ENCODE peak calls at places on chromosome 14, in five cellular contexts. One of them, this sample, is unnamed.

GRCh38 chr14:79548836-79549235 is 662.5 kb downstream of the DIO2 start:
- DNase-seq in SK-N-SH: no peak
- DNase-seq in neural progenitor cell: no peak
- DNase-seq in GM23248: no peak
- DNase-seq in HCT116: no peak
- DNase-seq in this sample: no peak

GRCh38 chr14:73211251-73211650 is 26.1 kb upstream of the PAPLN start:
- DNase-seq in neural progenitor cell: no peak
- DNase-seq in SK-N-SH: no peak
- DNase-seq in HCT116: no peak
- DNase-seq in GM23248: no peak
- DNase-seq in this sample: no peak

GRCh38 chr14:103243764-103244737 is 90.0 kb upstream of the EIF5 start:
- DNase-seq in GM23248: no peak
- DNase-seq in neural progenitor cell: no peak
- DNase-seq in SK-N-SH: no peak
- DNase-seq in HCT116: no peak
- DNase-seq in this sample: no peak

GRCh38 chr14:98103705-98104104 is 1168.3 kb downstream of the BCL11B start:
- DNase-seq in GM23248: no peak
- DNase-seq in SK-N-SH: no peak
- DNase-seq in HCT116: no peak
- DNase-seq in neural progenitor cell: no peak
- DNase-seq in this sample: no peak

GRCh38 chr14:42174357-42174756 is 567.7 kb downstream of the LRFN5 start:
- DNase-seq in neural progenitor cell: no peak
- DNase-seq in GM23248: no peak
- DNase-seq in SK-N-SH: no peak
- DNase-seq in HCT116: no peak
- DNase-seq in this sample: no peak

GRCh38 chr14:101877766-101878165 is 86.6 kb upstream of the DYNC1H1 start:
- DNase-seq in SK-N-SH: no peak
- DNase-seq in GM23248: no peak
- DNase-seq in HCT116: no peak
- DNase-seq in neural progenitor cell: no peak
- DNase-seq in this sample: no peak

GRCh38 chr14:51424569-51425251 is 184.7 kb downstream of the TMX1 start:
- DNase-seq in HCT116: no peak
- DNase-seq in SK-N-SH: no peak
- DNase-seq in neural progenitor cell: peak
- DNase-seq in GM23248: peak
- DNase-seq in this sample: no peak

GRCh38 chr14:99972748-99973466 is 92.3 kb upstream of the EVL start:
- DNase-seq in GM23248: no peak
- DNase-seq in SK-N-SH: no peak
- DNase-seq in neural progenitor cell: no peak
- DNase-seq in HCT116: no peak
- DNase-seq in this sample: no peak

GRCh38 chr14:83425138-83425537 is 1891.5 kb upstream of the SEL1L start:
- DNase-seq in GM23248: peak
- DNase-seq in HCT116: no peak
- DNase-seq in SK-N-SH: no peak
- DNase-seq in neural progenitor cell: no peak
- DNase-seq in this sample: peak

GRCh38 chr14:56334458-56334857 is 216.2 kb downstream of the PELI2 start:
- DNase-seq in SK-N-SH: no peak
- DNase-seq in GM23248: peak
- DNase-seq in neural progenitor cell: no peak
- DNase-seq in HCT116: no peak
- DNase-seq in this sample: no peak

GRCh38 chr14:92336363-92336762 is 13.4 kb downstream of the SLC24A4 start:
- DNase-seq in neural progenitor cell: no peak
- DNase-seq in HCT116: no peak
- DNase-seq in SK-N-SH: no peak
- DNase-seq in GM23248: no peak
- DNase-seq in this sample: no peak

GRCh38 chr14:92341791-92342190 is 18.8 kb downstream of the SLC24A4 start:
- DNase-seq in neural progenitor cell: no peak
- DNase-seq in HCT116: no peak
- DNase-seq in SK-N-SH: no peak
- DNase-seq in GM23248: no peak
- DNase-seq in this sample: no peak

GRCh38 chr14:92339426-92339825 is 16.5 kb downstream of the SLC24A4 start:
- DNase-seq in HCT116: no peak
- DNase-seq in SK-N-SH: no peak
- DNase-seq in GM23248: no peak
- DNase-seq in neural progenitor cell: no peak
- DNase-seq in this sample: no peak

GRCh38 chr14:92340071-92340470 is 17.1 kb downstream of the SLC24A4 start:
- DNase-seq in SK-N-SH: no peak
- DNase-seq in GM23248: no peak
- DNase-seq in neural progenitor cell: no peak
- DNase-seq in HCT116: no peak
- DNase-seq in this sample: no peak

GRCh38 chr14:92340938-92341337 is 18.0 kb downstream of the SLC24A4 start:
- DNase-seq in GM23248: no peak
- DNase-seq in HCT116: no peak
- DNase-seq in SK-N-SH: no peak
- DNase-seq in neural progenitor cell: no peak
- DNase-seq in this sample: no peak
- TF ChIP-seq EZH2phosphoT487 in GM23248: no peak
- TF ChIP-seq EZH2phosphoT487 in HCT116: no peak
- TF ChIP-seq EZH2phosphoT487 in SK-N-SH: no peak
- TF ChIP-seq EZH2phosphoT487 in neural progenitor cell: no peak
- TF ChIP-seq EZH2phosphoT487 in this sample: no peak

GRCh38 chr14:77087631-77088030 is 10.4 kb upstream of the CIPC start:
- DNase-seq in HCT116: no peak
- DNase-seq in SK-N-SH: no peak
- DNase-seq in GM23248: no peak
- DNase-seq in neural progenitor cell: no peak
- DNase-seq in this sample: no peak
- H2AFZ ChIP-seq in HCT116: peak
- H2AFZ ChIP-seq in SK-N-SH: no peak
- H2AFZ ChIP-seq in GM23248: no peak
- H2AFZ ChIP-seq in neural progenitor cell: no peak
- H2AFZ ChIP-seq in this sample: peak

DNA sequence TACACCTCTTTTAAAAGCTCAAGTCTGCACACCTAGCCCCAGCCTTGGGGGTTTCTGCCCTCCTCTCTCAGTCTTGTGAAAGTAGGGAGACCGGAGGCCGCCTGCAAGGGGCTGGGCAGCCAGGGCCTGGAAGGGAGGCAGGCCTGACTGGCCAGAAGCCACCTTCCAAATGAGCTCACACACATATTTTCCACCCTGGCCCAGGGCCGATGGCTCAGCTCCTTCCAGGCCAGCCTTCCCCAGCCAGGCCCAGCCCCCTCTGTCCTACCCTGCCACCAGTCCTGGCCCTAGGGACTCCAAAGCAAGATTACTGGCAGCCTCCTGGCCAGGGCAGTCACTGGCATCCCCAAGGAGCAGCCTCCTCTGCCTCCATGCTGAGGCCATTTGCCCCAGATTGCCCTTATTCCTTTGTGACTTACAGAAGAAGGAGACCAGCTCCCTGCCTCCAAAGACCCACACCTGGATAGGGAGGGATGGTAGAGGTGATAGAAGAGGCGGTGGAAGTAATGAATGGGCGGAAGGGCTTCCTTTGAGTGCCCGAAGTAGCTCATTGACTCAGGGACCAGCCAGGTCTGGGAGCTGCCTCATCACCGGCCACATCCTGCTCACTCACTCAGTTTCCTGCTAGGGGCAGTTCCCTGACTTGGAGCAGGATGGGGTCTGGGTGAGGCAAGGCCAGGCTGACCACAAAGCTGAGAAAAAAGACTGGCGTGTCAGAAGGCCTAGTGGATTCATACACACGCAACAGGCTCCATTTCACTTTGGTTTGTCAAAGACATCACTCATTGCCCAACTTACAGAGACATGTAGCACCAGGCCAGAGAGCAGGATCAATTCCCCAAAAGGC is 14.8 kb downstream of the MMP14 start:
- DNase-seq in HCT116: no peak
- DNase-seq in SK-N-SH: no peak
- DNase-seq in GM23248: peak
- DNase-seq in neural progenitor cell: no peak
- DNase-seq in this sample: peak
- TF ChIP-seq EZH2phosphoT487 in HCT116: no peak
- TF ChIP-seq EZH2phosphoT487 in SK-N-SH: no peak
- TF ChIP-seq EZH2phosphoT487 in GM23248: no peak
- TF ChIP-seq EZH2phosphoT487 in neural progenitor cell: no peak
- TF ChIP-seq EZH2phosphoT487 in this sample: no peak

GRCh38 chr14:47425302-47425701 is 250.1 kb downstream of the MDGA2 start:
- DNase-seq in SK-N-SH: no peak
- DNase-seq in GM23248: no peak
- DNase-seq in neural progenitor cell: no peak
- DNase-seq in HCT116: no peak
- DNase-seq in this sample: no peak
- H2AFZ ChIP-seq in SK-N-SH: no peak
- H2AFZ ChIP-seq in GM23248: no peak
- H2AFZ ChIP-seq in neural progenitor cell: no peak
- H2AFZ ChIP-seq in HCT116: no peak
- H2AFZ ChIP-seq in this sample: no peak

GRCh38 chr14:53391156-53391555 is 238.0 kb upstream of the DDHD1 start:
- DNase-seq in neural progenitor cell: no peak
- DNase-seq in HCT116: peak
- DNase-seq in SK-N-SH: no peak
- DNase-seq in GM23248: peak
- DNase-seq in this sample: peak

GRCh38 chr14:53390008-53390407 is 236.9 kb upstream of the DDHD1 start:
- DNase-seq in HCT116: no peak
- DNase-seq in SK-N-SH: no peak
- DNase-seq in GM23248: no peak
- DNase-seq in neural progenitor cell: no peak
- DNase-seq in this sample: no peak

GRCh38 chr14:53386359-53386758 is 233.2 kb upstream of the DDHD1 start:
- DNase-seq in SK-N-SH: no peak
- DNase-seq in GM23248: no peak
- DNase-seq in HCT116: no peak
- DNase-seq in neural progenitor cell: no peak
- DNase-seq in this sample: no peak

GRCh38 chr14:53391631-53392030 is 238.5 kb upstream of the DDHD1 start:
- DNase-seq in HCT116: peak
- DNase-seq in neural progenitor cell: no peak
- DNase-seq in GM23248: peak
- DNase-seq in SK-N-SH: no peak
- DNase-seq in this sample: peak

GRCh38 chr14:53389207-53389606 is 236.1 kb upstream of the DDHD1 start:
- DNase-seq in SK-N-SH: no peak
- DNase-seq in neural progenitor cell: no peak
- DNase-seq in GM23248: peak
- DNase-seq in HCT116: no peak
- DNase-seq in this sample: peak
- TF ChIP-seq EZH2phosphoT487 in SK-N-SH: no peak
- TF ChIP-seq EZH2phosphoT487 in neural progenitor cell: no peak
- TF ChIP-seq EZH2phosphoT487 in GM23248: no peak
- TF ChIP-seq EZH2phosphoT487 in HCT116: no peak
- TF ChIP-seq EZH2phosphoT487 in this sample: no peak

GRCh38 chr14:64212666-64213065 is 81.5 kb downstream of the ESR2 start:
- DNase-seq in GM23248: no peak
- DNase-seq in HCT116: no peak
- DNase-seq in neural progenitor cell: no peak
- DNase-seq in SK-N-SH: no peak
- DNase-seq in this sample: no peak

GRCh38 chr14:64208261-64208660 is 85.9 kb downstream of the ESR2 start:
- DNase-seq in GM23248: no peak
- DNase-seq in neural progenitor cell: no peak
- DNase-seq in SK-N-SH: no peak
- DNase-seq in HCT116: no peak
- DNase-seq in this sample: no peak

GRCh38 chr14:64208981-64209380 is 85.2 kb downstream of the ESR2 start:
- DNase-seq in neural progenitor cell: no peak
- DNase-seq in HCT116: no peak
- DNase-seq in SK-N-SH: no peak
- DNase-seq in GM23248: no peak
- DNase-seq in this sample: no peak

GRCh38 chr14:64209428-64210165 is 84.6 kb downstream of the ESR2 start:
- DNase-seq in SK-N-SH: no peak
- DNase-seq in GM23248: peak
- DNase-seq in neural progenitor cell: no peak
- DNase-seq in HCT116: no peak
- DNase-seq in this sample: no peak

DNA sequence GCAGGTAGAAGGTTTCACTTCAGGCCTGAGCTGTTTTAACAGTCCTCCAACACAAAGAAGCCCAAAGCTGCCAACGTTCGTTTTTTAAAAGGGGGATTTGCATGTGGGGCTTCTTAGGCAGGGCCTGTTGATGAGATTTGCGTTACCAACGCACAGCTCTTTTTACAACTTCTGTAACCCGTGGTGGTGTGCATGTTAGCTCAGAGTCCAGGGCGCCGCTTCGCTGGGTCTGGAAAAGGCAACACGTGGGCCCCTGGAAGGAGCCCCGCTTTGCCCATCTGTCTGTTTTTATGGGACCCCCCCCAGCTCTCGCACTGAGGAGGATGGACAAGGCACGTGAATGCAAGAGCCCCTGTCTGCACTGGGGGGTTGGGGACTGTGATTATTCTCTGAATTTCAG is 84.0 kb downstream of the ESR2 start:
- DNase-seq in SK-N-SH: no peak
- DNase-seq in neural progenitor cell: no peak
- DNase-seq in GM23248: no peak
- DNase-seq in HCT116: no peak
- DNase-seq in this sample: no peak
- H2AFZ ChIP-seq in SK-N-SH: no peak
- H2AFZ ChIP-seq in neural progenitor cell: no peak
- H2AFZ ChIP-seq in GM23248: peak
- H2AFZ ChIP-seq in HCT116: no peak
- H2AFZ ChIP-seq in this sample: no peak

This sample was measured in PC-3.